ENCODE peak calls at places on chromosomes 5 and 9, in eight cellular contexts. E is breast epithelium, O is K562, G is HCT116, Y is HepG2, I is HL-60, W is endothelial cell of umbilical vein, J is SK-N-SH. D is an unnamed sample.

GRCh38 chr5:150175536-150175935 is 9.0 kb downstream of the CDX1 start:
- DNase-seq in E (no peak), G (peak), Y (peak), W (peak), O (peak), I (no peak), J (peak), D (no peak)

GRCh38 chr5:116573617-116574431 is 799 bp downstream of the SEMA6A start:
- DNase-seq in I (no peak), J (peak), E (no peak), G (no peak), Y (no peak), O (no peak), W (peak), D (peak)

GRCh38 chr5:17167171-17167891 is 50.1 kb upstream of the BASP1 start:
- DNase-seq in O (no peak), Y (no peak), J (no peak), W (no peak), I (no peak), G (no peak), E (no peak), D (no peak)

GRCh38 chr9:27090231-27090630 is 18.8 kb upstream of the TEK start:
- DNase-seq in O (no peak), W (no peak), J (no peak), E (no peak), Y (no peak), G (no peak), I (no peak), D (no peak)

GRCh38 chr5:56075361-56075760 is 80.6 kb upstream of the IL6ST start:
- DNase-seq in O (no peak), Y (no peak), I (no peak), E (no peak), W (peak), G (no peak), J (no peak), D (no peak)

GRCh38 chr5:128035689-128036088 is 47.9 kb upstream of the SLC12A2 start:
- DNase-seq in O (no peak), G (no peak), I (no peak), E (no peak), W (no peak), Y (no peak), J (peak), D (no peak)

GRCh38 chr5:62082370-62082778 is 223.6 kb upstream of the KIF2A start:
- DNase-seq in Y (no peak), I (no peak), G (peak), J (peak), E (no peak), O (no peak), W (no peak), D (no peak)

GRCh38 chr5:34804913-34805312 is 34.1 kb upstream of the TTC23L start:
- DNase-seq in G (no peak), I (no peak), Y (no peak), W (no peak), E (no peak), J (no peak), O (no peak), D (no peak)

GRCh38 chr5:55232194-55232984 is 1.0 kb downstream of the CCNO start:
- DNase-seq in G (peak), E (no peak), I (no peak), J (peak), O (no peak), Y (no peak), W (peak), D (peak)

GRCh38 chr5:10391130-10391529 is 37.6 kb downstream of the MARCHF6 start:
- DNase-seq in E (no peak), J (no peak), W (no peak), O (no peak), I (no peak), G (no peak), Y (no peak), D (no peak)

GRCh38 chr9:14497476-14497875 is 183.5 kb upstream of the NFIB start:
- DNase-seq in I (no peak), J (no peak), W (no peak), E (no peak), G (no peak), O (no peak), Y (no peak), D (no peak)

GRCh38 chr5:3740546-3741371 is 145.1 kb downstream of the IRX1 start:
- DNase-seq in E (no peak), O (no peak), I (no peak), W (no peak), J (no peak), Y (no peak), G (no peak), D (peak)

GRCh38 chr5:55227738-55228430 is 769 bp upstream of the MCIDAS start:
- DNase-seq in O (no peak), W (no peak), J (no peak), G (no peak), I (no peak), E (no peak), Y (no peak), D (no peak)

GRCh38 chr9:132319421-132320110 is 35.2 kb downstream of the SETX start:
- DNase-seq in E (no peak), G (no peak), Y (no peak), J (no peak), W (peak), I (no peak), O (no peak), D (no peak)

GRCh38 chr9:97907051-97907450 is 15.2 kb downstream of the TRMO start:
- DNase-seq in J (no peak), W (no peak), I (no peak), E (no peak), G (no peak), O (no peak), Y (no peak), D (no peak)

GRCh38 chr5:151319334-151319733 is 15.8 kb upstream of the SLC36A3 start:
- DNase-seq in J (no peak), G (peak), I (no peak), O (no peak), Y (no peak), E (no peak), W (no peak), D (no peak)

GRCh38 chr5:115831163-115831768 is 10.1 kb downstream of the ATG12 start:
- DNase-seq in E (no peak), W (peak), O (peak), G (no peak), I (no peak), J (peak), Y (peak), D (no peak)

GRCh38 chr5:134174841-134175839 is 1.6 kb downstream of the SKP1 start:
- DNase-seq in O (peak), J (peak), Y (peak), W (peak), G (no peak), E (no peak), I (no peak), D (no peak)

GRCh38 chr9:122099271-122099869 is 6.3 kb upstream of the TTLL11 start:
- DNase-seq in O (peak), Y (peak), I (peak), J (peak), E (peak), G (peak), W (peak), D (peak)

GRCh38 chr5:129664336-129664937 is 83.5 kb upstream of the MINAR2 start:
- DNase-seq in O (peak), J (peak), E (no peak), G (peak), I (no peak), W (peak), Y (peak), D (no peak)

GRCh38 chr5:77321793-77322394 is 111.4 kb downstream of the PDE8B start:
- DNase-seq in I (no peak), O (no peak), W (no peak), J (no peak), E (no peak), G (no peak), Y (no peak), D (no peak)

GRCh38 chr5:38433160-38433861 is 123.1 kb downstream of the LIFR start:
- DNase-seq in W (peak), I (no peak), E (no peak), Y (no peak), J (no peak), G (no peak), O (no peak), D (no peak)

GRCh38 chr9:73269430-73270101 is 117.9 kb downstream of the ANXA1 start:
- DNase-seq in I (no peak), E (no peak), O (peak), G (peak), W (peak), J (peak), Y (peak), D (no peak)

GRCh38 chr9:13962006-13962405 is 351.9 kb downstream of the NFIB start:
- DNase-seq in J (no peak), O (no peak), I (no peak), E (no peak), Y (no peak), W (peak), G (no peak), D (no peak)

GRCh38 chr5:78577051-78577807 is 71.3 kb downstream of the LHFPL2 start:
- DNase-seq in E (no peak), G (no peak), O (no peak), I (no peak), J (no peak), W (no peak), Y (no peak), D (no peak)

GRCh38 chr5:85388752-85389151 is 1004.1 kb upstream of the EDIL3 start:
- DNase-seq in W (no peak), Y (no peak), G (no peak), E (no peak), I (no peak), O (no peak), J (no peak), D (no peak)

GRCh38 chr9:133506653-133507038 is 18.1 kb downstream of the MYMK start:
- DNase-seq in E (no peak), G (no peak), W (no peak), J (peak), O (no peak), Y (peak), I (no peak), D (no peak)

GRCh38 chr5:173780356-173781234 is 107.6 kb upstream of the CPEB4 start:
- DNase-seq in O (no peak), W (no peak), J (no peak), G (no peak), I (no peak), Y (no peak), E (no peak), D (no peak)

GRCh38 chr9:137750563-137750962 is 127.0 kb upstream of the CACNA1B start:
- DNase-seq in I (no peak), Y (no peak), J (no peak), E (no peak), O (no peak), W (no peak), G (no peak), D (no peak)

GRCh38 chr9:115117999-115118470 is at the start of gene TNC:
- DNase-seq in W (peak), O (no peak), J (peak), I (no peak), Y (no peak), E (peak), G (no peak), D (peak)

GRCh38 chr5:3622961-3623360 is 27.3 kb downstream of the IRX1 start:
- DNase-seq in G (no peak), I (no peak), J (no peak), E (no peak), Y (no peak), O (no peak), W (no peak), D (no peak)

GRCh38 chr9:125462766-125463384 is 201.2 kb downstream of the GAPVD1 start:
- DNase-seq in Y (no peak), W (peak), G (no peak), I (no peak), E (no peak), O (no peak), J (no peak), D (no peak)

GRCh38 chr5:25414746-25415145 is 770.0 kb upstream of the CDH10 start:
- DNase-seq in I (no peak), G (no peak), W (no peak), J (no peak), Y (no peak), O (no peak), E (no peak), D (no peak)

GRCh38 chr5:10599828-10600227 is 36.0 kb downstream of the ANKRD33B start:
- DNase-seq in E (no peak), G (no peak), I (no peak), Y (no peak), J (no peak), W (no peak), O (no peak), D (no peak)

GRCh38 chr5:112379541-112380325 is 39.3 kb downstream of the EPB41L4A start:
- DNase-seq in I (no peak), J (no peak), G (no peak), O (no peak), Y (no peak), W (no peak), E (no peak), D (no peak)

DNA sequence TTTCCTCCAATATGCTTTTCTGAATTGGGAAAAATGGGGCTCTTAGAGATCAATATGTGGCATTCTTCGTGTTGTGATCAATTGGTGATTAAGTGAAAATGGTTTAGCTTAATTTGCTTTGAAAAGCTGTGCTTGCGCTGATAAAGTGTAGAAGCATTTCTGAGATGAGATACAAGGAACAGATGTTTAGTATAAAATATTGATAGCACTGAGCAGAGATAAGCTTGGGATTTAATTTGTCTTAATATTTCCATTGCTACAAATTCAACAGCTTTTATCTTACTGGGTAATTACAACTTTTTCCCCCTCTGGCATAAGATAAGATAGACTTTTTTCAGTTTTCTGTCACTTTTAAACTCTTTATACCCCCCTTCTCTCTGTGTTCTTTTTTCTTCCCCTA is 2204.9 kb upstream of the WWC1 start:
- DNase-seq in Y (no peak), W (no peak), O (no peak), I (no peak), J (peak), G (no peak), E (no peak), D (no peak)
- H3K4me3 ChIP-seq in Y (no peak), W (no peak), O (no peak), I (no peak), J (no peak), G (no peak), E (no peak), D (no peak)

DNA sequence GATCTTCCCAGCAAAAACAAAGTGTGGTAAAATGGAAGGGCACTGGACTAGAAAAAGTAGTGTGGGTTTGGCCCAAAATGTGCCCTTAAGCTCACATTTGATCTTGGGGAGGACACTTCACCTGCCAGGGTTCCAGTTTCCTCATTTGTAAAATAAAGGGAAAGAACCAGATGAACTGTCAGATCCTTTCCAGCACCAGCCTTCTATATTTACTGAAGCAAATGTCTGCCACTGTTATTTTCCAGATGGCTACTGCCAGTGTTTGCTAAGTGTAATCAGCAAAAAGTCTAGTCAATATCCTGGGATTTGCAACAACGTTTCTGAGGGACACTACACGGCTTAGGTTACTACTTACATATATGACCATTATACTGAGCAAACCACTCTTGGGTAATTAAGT is 340.2 kb downstream of the KCNN2 start:
- DNase-seq in G (no peak), J (no peak), E (no peak), Y (no peak), W (no peak), O (no peak), I (no peak), D (peak)
- TF ChIP-seq POLR2AphosphoS5 in G (no peak), J (no peak), E (no peak), Y (no peak), W (no peak), O (no peak), I (no peak), D (no peak)

GRCh38 chr5:156121234-156121633 is 205.7 kb upstream of the SGCD start:
- DNase-seq in G (no peak), E (no peak), I (no peak), J (no peak), W (no peak), Y (no peak), O (no peak), D (peak)
- TF ChIP-seq CTCF in G (no peak), E (no peak), I (no peak), J (no peak), W (no peak), Y (no peak), O (no peak), D (no peak)

GRCh38 chr9:128118472-128118857 is 9.1 kb downstream of the PTGES2 start:
- DNase-seq in E (no peak), G (no peak), I (no peak), Y (no peak), O (no peak), J (no peak), W (no peak), D (no peak)

GRCh38 chr9:128116104-128117083 is 11.1 kb downstream of the PTGES2 start:
- DNase-seq in Y (no peak), O (no peak), E (no peak), W (no peak), I (no peak), G (no peak), J (no peak), D (no peak)

GRCh38 chr9:128118971-128119665 is 8.4 kb downstream of the PTGES2 start:
- DNase-seq in I (no peak), Y (no peak), W (no peak), G (no peak), O (no peak), E (no peak), J (no peak), D (no peak)

GRCh38 chr9:128120061-128120740 is 7.3 kb downstream of the PTGES2 start:
- DNase-seq in Y (no peak), I (no peak), O (no peak), E (no peak), J (no peak), G (no peak), W (no peak), D (no peak)

DNA sequence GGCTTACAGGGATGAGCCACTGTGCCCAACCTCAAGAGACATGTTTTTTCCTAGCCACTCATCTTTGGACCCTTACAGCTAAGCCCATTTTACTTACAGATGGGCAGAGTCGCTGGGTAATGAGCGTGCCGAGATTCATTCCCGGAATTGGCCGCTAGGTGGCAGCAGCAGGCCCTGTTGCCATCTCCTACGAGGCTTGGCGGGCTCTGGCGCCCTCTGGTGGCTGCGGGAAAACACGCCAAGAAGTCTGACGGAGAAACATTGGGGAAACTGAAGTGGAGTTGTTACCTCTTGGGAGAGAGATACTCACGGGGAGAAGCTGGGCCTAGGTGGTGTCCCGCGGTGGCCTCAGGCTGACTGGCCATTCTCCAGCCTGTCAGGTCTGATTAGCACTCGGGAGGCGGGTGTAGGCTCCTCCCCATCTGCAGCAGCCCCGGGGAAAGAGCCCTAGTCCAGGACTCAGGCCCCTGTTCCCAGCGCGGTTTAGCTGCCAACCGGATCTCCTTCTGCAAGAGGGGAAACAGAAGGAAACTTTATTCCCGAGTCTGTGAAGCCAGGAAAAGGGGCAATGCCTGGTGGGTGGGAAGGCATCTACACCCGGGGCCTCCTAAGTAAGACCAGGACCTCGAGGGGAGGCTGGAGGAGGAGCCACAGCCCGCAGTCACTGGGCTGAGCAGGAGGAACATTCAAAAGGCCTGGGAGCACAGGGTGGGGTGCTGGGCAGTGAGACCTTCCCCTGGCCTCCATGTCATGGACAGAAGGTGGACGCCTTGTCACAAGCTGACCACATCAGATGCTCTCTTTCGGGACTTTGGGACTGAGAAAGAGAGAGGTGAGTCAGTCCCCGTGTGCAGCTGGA is 9.7 kb downstream of the PTGES2 start:
- DNase-seq in G (peak), W (peak), E (peak), I (peak), Y (peak), J (peak), O (peak), D (peak)
- H3K4me3 ChIP-seq in G (no peak), W (no peak), E (no peak), I (no peak), Y (no peak), J (no peak), O (no peak), D (no peak)

DNA sequence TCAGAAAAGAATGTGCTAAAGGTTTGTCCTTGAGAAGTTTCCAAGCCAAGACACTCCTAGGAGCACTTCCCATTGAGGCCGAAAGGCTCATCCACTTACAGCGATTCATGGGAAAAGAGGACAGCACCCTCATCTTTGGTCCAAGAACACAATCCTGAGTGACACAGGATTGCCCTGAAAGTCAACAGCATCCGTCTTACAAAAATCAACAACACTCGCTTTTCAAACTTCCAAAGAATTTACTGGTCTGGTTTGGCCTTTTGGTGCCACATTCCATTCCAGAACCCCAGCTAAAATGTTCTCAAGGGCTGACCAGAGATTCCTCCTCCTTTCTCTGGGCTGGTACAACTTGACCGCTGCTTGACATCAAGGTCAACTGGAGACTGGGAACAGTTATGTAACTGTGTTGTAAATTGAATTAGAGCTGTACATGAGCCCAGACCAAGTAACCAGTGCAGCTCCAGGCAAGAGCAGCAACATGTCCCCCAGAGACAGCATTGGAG is 415.8 kb upstream of the PIK3R1 start:
- DNase-seq in I (no peak), Y (peak), E (no peak), W (no peak), O (no peak), J (no peak), G (no peak), D (no peak)
- TF ChIP-seq POLR2AphosphoS5 in I (no peak), Y (no peak), E (peak), W (no peak), O (no peak), J (no peak), G (no peak), D (peak)

DNA sequence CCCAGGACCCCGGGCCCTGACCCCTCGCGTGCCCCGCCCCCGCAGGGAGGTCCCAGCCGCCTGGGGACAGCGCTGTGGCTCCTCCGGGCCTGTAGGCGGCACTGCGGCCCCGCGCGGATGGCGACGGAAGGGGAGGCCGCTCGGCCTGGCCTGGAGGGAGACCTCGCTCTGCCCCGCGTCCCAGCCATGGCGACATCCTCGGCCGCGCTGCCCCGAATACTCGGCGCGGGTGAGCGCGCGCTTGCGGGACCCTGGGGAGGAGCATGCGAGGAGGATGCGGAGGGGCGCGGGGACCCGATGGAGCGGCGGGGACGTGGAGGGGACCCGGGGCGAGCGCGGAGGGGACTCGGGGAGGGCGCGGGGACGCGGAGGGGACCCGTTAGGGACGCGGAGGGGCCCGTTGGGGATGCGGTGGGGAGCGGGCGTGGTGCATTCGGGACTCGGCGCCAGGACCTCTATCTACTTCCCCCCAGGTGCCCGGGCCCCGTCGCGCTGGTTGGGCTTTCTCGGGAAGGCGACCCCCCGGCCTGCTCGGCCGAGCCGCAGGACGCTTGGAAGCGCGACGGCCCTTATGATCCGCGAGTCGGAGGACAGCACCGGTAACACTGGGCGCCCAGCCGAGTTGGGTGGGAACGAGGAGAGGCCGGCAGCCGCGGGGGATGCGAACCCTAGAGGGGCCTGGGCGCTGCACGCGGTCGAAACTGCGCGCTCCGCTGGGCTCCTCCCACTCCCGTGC is at the start of gene MRPS2:
- DNase-seq in O (peak), E (peak), Y (peak), G (peak), J (peak), W (peak), I (peak), D (peak)
- TF ChIP-seq CTCF in O (peak), E (peak), Y (peak), G (peak), J (peak), W (peak), I (peak), D (peak)